ENCODE peak calls at places on chromosomes 7 and 10, in nine cellular contexts. D is A549; V is Panc1; I is CD4-positive, alpha-beta T cell; H is RWPE1; R is glutamatergic neuron; A is K562; Z is endodermal cell; G is osteoblast. M is an unnamed sample.

GRCh38 chr7:99729501-99730261 is 5.3 kb downstream of the CYP3A7 start:
- DNase-seq in D (peak; percentile 8), V (no peak), I (no peak), H (peak; percentile 62), R (no peak), A (no peak), Z (no peak), G (no peak), M (no peak)

GRCh38 chr7:25007668-25008067 is 27.7 kb upstream of the OSBPL3 start:
- DNase-seq in D (no peak), V (no peak), I (no peak), H (no peak), R (no peak), A (no peak), Z (no peak), G (no peak), M (no peak)

GRCh38 chr7:154741131-154741530 is 261.8 kb downstream of the PAXIP1 start:
- DNase-seq in D (no peak), V (no peak), I (no peak), H (no peak), R (no peak), A (no peak), Z (no peak), G (no peak), M (no peak)

GRCh38 chr7:142323706-142324105 is 65.8 kb upstream of the PRSS58 start:
- DNase-seq in D (peak; percentile 28), V (no peak), I (no peak), H (no peak), R (peak; percentile 91), A (peak; percentile 67), Z (peak; percentile 96), G (peak; percentile 27), M (peak; percentile 91)

GRCh38 chr10:112265745-112266144 is 17.5 kb upstream of the TECTB start:
- DNase-seq in D (no peak), V (no peak), I (no peak), H (no peak), R (no peak), A (no peak), Z (no peak), G (no peak), M (no peak)

GRCh38 chr7:43303740-43304241 is 191.3 kb downstream of the HECW1 start:
- DNase-seq in D (no peak), V (no peak), I (no peak), H (no peak), R (no peak), A (no peak), Z (peak; percentile 53), G (peak; percentile 85), M (no peak)

GRCh38 chr7:25402528-25402927 is 174.2 kb upstream of the NPVF start:
- DNase-seq in D (no peak), V (no peak), I (no peak), H (no peak), R (no peak), A (no peak), Z (no peak), G (peak; percentile 22), M (no peak)

GRCh38 chr10:126478600-126478999 is 90.3 kb upstream of the ADAM12 start:
- DNase-seq in D (no peak), V (no peak), I (no peak), H (no peak), R (no peak), A (no peak), Z (no peak), G (no peak), M (no peak)

GRCh38 chr10:103679096-103679790 is 176.1 kb downstream of the SH3PXD2A start:
- DNase-seq in D (no peak), V (no peak), I (no peak), H (no peak), R (no peak), A (no peak), Z (no peak), G (no peak), M (no peak)

GRCh38 chr10:69180525-69181204 is 631 bp downstream of the SUPV3L1 start:
- DNase-seq in D (peak; percentile 4), V (no peak), I (no peak), H (peak; percentile 25), R (peak; percentile 67), A (peak; percentile 71), Z (no peak), G (no peak), M (no peak)

GRCh38 chr7:36138209-36138608 is 14.8 kb upstream of the EEPD1 start:
- DNase-seq in D (no peak), V (no peak), I (no peak), H (no peak), R (peak; percentile 67), A (no peak), Z (peak; percentile 5), G (no peak), M (no peak)

GRCh38 chr10:1102392-1102791 is 46.2 kb downstream of the WDR37 start:
- DNase-seq in D (no peak), V (no peak), I (no peak), H (no peak), R (no peak), A (no peak), Z (no peak), G (no peak), M (no peak)

GRCh38 chr10:102020938-102021337 is 35.0 kb downstream of the ARMH3 start:
- DNase-seq in D (no peak), V (no peak), I (no peak), H (no peak), R (no peak), A (no peak), Z (no peak), G (no peak), M (no peak)

GRCh38 chr7:27223941-27224590 is 18.5 kb upstream of the EVX1 start:
- DNase-seq in D (no peak), V (no peak), I (no peak), H (no peak), R (no peak), A (no peak), Z (no peak), G (no peak), M (no peak)

GRCh38 chr7:106178593-106179134 is 66.6 kb upstream of the SYPL1 start:
- DNase-seq in D (peak; percentile 64), V (no peak), I (no peak), H (peak; percentile 46), R (no peak), A (no peak), Z (no peak), G (peak; percentile 70), M (no peak)

GRCh38 chr7:45897042-45897690 is 8.9 kb downstream of the IGFBP1 start:
- DNase-seq in D (no peak), V (no peak), I (no peak), H (no peak), R (no peak), A (no peak), Z (no peak), G (no peak), M (no peak)

GRCh38 chr7:69652947-69653701 is 54.8 kb downstream of the AUTS2 start:
- DNase-seq in D (no peak), V (no peak), I (no peak), H (no peak), R (no peak), A (no peak), Z (no peak), G (no peak), M (no peak)

GRCh38 chr7:98234429-98235147 is 17.4 kb downstream of the TECPR1 start:
- DNase-seq in D (no peak), V (no peak), I (no peak), H (no peak), R (no peak), A (no peak), Z (no peak), G (peak; percentile 77), M (no peak)
- TF ChIP-seq CTCF in D (no peak), V (no peak), I (no peak), H (no peak), R (no peak), A (no peak), Z (peak; percentile 19), G (peak; percentile 12), M (peak; percentile 15)

DNA sequence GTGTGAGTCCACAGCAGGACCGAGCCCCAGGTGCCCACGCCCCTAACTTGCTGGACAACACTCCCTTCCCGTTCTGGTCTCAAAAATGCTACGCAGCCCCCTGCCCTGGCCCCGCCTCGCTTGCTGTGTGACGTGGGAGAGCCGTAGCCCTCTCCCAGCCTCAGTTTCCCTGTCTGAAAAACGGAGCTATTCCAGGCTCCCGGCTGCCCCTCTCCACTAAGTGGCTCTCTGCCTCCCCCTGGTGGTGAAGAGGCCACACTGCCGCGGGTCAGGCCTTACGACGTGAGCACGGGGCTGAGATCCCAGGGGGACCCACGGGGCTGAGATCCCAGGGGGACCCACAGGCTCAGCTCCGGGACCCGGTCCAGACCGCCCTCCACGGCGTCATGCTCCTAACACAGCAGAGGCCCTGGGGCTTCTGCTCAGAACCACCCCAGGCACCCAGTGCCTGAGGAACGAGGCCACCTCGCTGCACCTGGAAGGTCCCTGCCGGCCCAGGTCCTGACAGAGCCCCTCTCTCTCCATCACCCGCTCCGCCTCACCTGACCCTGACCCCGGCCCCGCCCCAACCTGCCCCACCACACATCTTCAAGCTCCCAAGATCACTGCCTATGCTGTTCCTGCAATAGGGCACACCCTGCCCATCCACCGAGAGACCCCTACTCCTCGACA is 26.7 kb downstream of the MICALL2 start:
- DNase-seq in D (peak; percentile 60), V (peak; percentile 24), I (peak; percentile 75), H (peak; percentile 69), R (peak; percentile 89), A (peak; percentile 74), Z (peak; percentile 95), G (peak; percentile 98), M (peak; percentile 89)
- TF ChIP-seq CTCF in D (peak; percentile 81), V (peak; percentile 100), I (peak; percentile 97), H (peak; percentile 99), R (peak; percentile 99), A (peak; percentile 85), Z (peak; percentile 96), G (peak; percentile 92), M (peak; percentile 99)

DNA sequence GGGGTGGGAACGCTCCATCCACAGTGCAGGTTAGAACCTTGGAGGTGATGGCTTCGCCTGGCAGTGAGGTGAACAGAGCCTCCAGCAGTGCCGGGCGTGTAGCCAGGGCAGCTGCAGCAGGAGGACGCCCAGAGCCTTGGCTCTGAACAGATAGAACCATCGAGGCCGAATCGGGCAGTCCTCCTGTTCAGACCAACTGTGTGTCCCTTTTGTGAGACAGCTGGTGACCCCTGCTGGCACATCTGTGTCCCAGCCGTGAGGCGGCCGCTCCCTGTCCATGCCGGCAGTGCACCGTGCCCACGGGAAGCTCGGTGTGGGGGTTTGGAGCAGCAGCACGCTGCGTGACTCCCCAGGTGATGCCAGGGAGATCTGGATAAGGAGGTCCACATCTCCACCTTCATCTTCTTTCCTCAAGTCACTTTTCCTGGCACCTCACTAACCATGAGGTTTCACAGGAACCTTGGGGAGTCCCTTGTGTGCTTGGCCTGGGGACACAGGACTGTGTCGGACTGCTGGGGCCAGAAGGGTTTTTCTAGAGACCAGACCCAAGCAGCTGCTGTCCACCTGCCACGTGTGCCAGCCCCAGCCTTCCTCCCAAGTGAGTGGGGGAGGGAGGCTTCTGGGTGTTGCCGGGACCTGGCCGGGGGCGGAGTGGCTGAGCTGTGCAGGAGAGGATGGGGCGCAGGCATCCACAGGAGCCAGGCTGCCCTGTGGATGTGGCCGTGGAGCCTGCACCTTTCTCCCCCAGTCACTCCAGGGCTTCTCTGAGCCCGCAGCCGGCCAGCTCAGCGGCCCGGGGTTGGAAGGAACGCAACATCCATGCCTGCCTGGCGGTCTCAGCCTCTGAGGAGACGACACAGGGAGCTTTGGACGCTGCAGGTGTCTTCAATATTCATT is 69.4 kb downstream of the DNAJB6 start:
- DNase-seq in D (no peak), V (no peak), I (no peak), H (no peak), R (peak; percentile 58), A (no peak), Z (peak; percentile 70), G (peak; percentile 87), M (no peak)
- TF ChIP-seq CTCF in D (peak; percentile 20), V (no peak), I (no peak), H (no peak), R (no peak), A (peak; percentile 67), Z (peak; percentile 55), G (no peak), M (no peak)

GRCh38 chr7:114929570-114929969 is 7.7 kb downstream of the MDFIC start:
- DNase-seq in D (peak; percentile 11), V (no peak), I (no peak), H (no peak), R (no peak), A (no peak), Z (no peak), G (no peak), M (no peak)
- TF ChIP-seq CTCF in D (peak; percentile 8), V (peak; percentile 16), I (no peak), H (no peak), R (no peak), A (no peak), Z (peak; percentile 55), G (peak; percentile 30), M (no peak)